ENCODE peak calls at places on chromosomes 2 and 18, in four cellular contexts. Z is psoas muscle, G is right cardiac atrium, D is GM23338. Y is an unnamed sample.
A peak's percentile ranks its signal among the peaks of the same experiment; 100 is the strongest.

GRCh38 chr2:163717993-163718680 is 17.7 kb downstream of the FIGN start:
- ATAC-seq in Z (no peak), D (peak; percentile 68), G (peak; percentile 93), Y (no peak)

GRCh38 chr2:50148632-50149031 is 883.3 kb downstream of the NRXN1 start:
- ATAC-seq in Z (no peak), D (peak; percentile 74), G (no peak), Y (no peak)

GRCh38 chr2:44843641-44844040 is 97.9 kb upstream of the SIX3 start:
- ATAC-seq in G (no peak), D (no peak), Z (no peak), Y (no peak)

GRCh38 chr2:204901591-204901990 is 356.3 kb downstream of the PARD3B start:
- ATAC-seq in G (no peak), D (no peak), Z (no peak), Y (no peak)

GRCh38 chr2:18402-19271 is 27.7 kb downstream of the FAM110C start:
- ATAC-seq in Z (no peak), G (no peak), D (peak; percentile 86), Y (no peak)

GRCh38 chr2:151051584-151052220 is 210.0 kb downstream of the RBM43 start:
- ATAC-seq in G (no peak), Z (no peak), D (no peak), Y (peak; percentile 34)

GRCh38 chr18:62898359-62898758 is 183.0 kb downstream of the PHLPP1 start:
- ATAC-seq in G (no peak), D (no peak), Z (no peak), Y (no peak)

GRCh38 chr2:100396483-100396882 is 21.0 kb downstream of the CHST10 start:
- ATAC-seq in G (no peak), Z (no peak), D (no peak), Y (no peak)

GRCh38 chr18:8627107-8627472 is 17.9 kb downstream of the RAB12 start:
- ATAC-seq in D (peak; percentile 20), G (peak; percentile 54), Z (peak; percentile 64), Y (no peak)

GRCh38 chr2:101403745-101404144 is 16.4 kb upstream of the CREG2 start:
- ATAC-seq in D (no peak), Z (no peak), G (no peak), Y (no peak)
- H3K27ac ChIP-seq in D (no peak overlapping the region), Z (no peak overlapping the region), G (no peak overlapping the region), Y (no peak overlapping the region)

GRCh38 chr2:9003366-9003615 is 193 bp downstream of the MBOAT2 start:
- ATAC-seq in D (no peak), Z (no peak), G (no peak), Y (no peak)

GRCh38 chr2:9001778-9002177 is 1.7 kb downstream of the MBOAT2 start:
- ATAC-seq in D (no peak), Z (no peak), G (no peak), Y (no peak)

GRCh38 chr2:9001229-9001628 is 2.3 kb downstream of the MBOAT2 start:
- ATAC-seq in Z (no peak), G (no peak), D (no peak), Y (no peak)

GRCh38 chr2:9002637-9003365 is 683 bp downstream of the MBOAT2 start:
- ATAC-seq in D (peak; percentile 8), Z (no peak), G (no peak), Y (no peak)

DNA sequence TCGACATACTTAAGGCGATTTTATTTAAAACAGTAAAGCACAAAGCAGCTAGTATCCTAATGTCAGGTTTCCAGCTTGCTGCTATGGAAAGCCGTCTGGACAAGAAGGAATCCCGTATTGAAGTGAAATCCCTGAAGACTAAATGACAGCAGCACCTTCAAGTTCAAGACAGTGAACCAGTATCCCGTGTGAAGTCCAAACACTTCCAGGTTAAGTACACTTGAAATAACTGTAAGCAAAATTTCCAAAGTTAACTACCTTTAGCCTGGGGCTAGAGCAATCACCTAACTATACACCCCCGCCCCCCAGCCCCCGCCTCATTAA is 1.2 kb downstream of the MBOAT2 start:
- ATAC-seq in Z (no peak), D (no peak), G (no peak), Y (no peak)
- H3K27ac ChIP-seq in Z (no peak overlapping the region), D (no peak overlapping the region), G (no peak overlapping the region), Y (no peak overlapping the region)

GRCh38 chr2:234447963-234448362 is 48.9 kb downstream of the ARL4C start:
- ATAC-seq in D (no peak), Z (no peak), G (no peak), Y (no peak)
- H3K27ac ChIP-seq in D (no peak overlapping the region), Z (no peak overlapping the region), G (no peak overlapping the region), Y (no peak overlapping the region)

GRCh38 chr2:43238813-43239212 is 12.4 kb upstream of the ZFP36L2 start:
- ATAC-seq in G (no peak), Z (no peak), D (no peak), Y (no peak)

GRCh38 chr2:43241558-43241957 is 15.2 kb upstream of the ZFP36L2 start:
- ATAC-seq in D (peak; percentile 80), Z (no peak), G (no peak), Y (no peak)

GRCh38 chr2:43239981-43240761 is 13.8 kb upstream of the ZFP36L2 start:
- ATAC-seq in Z (no peak), D (peak; percentile 75), G (no peak), Y (no peak)

GRCh38 chr2:43238176-43238575 is 11.8 kb upstream of the ZFP36L2 start:
- ATAC-seq in Z (no peak), D (no peak), G (no peak), Y (no peak)

GRCh38 chr2:43240762-43241150 is 14.3 kb upstream of the ZFP36L2 start:
- ATAC-seq in G (no peak), Z (no peak), D (peak; percentile 12), Y (no peak)
- H3K27ac ChIP-seq in G (peak overlapping the region; percentile 28), Z (no peak overlapping the region), D (no peak overlapping the region), Y (peak overlapping the region; percentile 36)

DNA sequence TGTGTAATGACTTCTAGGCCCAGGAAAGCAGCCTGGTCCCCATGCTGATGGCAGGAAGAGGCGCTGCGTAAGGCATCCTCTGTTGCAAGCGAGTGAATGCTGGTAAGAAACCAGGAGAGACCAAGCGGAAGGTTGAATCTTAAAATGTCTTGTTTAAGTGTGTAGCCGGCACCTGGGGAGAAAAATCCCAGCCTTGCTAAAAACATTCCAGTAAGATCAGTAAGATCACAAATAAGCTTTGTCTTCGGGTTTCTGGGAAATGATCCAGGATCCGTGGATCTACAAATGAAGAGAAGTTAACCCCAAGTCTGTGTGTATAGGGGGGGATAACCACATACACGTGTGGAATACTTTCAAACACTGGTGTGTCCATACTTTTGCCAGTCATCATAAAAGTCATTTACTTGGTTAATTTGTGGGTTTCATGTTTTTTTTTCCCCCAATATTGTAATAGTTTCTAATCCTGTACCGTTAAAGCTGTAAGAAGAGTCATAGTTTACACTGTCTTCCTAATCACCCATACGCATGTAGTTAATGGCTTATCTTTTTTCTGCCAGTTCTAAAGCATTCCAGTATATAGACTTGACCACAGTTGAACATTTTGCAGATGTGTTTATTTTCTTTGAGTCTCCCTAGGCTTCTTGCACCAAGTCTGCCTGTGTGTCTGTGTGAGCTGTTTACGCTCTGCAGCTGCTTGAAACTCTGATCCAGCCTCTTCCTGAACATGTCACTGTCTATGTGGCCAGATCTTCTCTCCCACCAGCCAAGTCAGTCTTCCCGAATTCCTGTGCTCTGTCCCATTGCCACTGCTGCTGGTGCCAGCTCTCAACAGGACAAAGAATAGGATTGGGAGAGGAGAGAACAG is 135.9 kb upstream of the ARL4C start:
- ATAC-seq in Z (no peak), G (no peak), D (peak; percentile 69), Y (no peak)
- H3K27ac ChIP-seq in Z (no peak overlapping the region), G (no peak overlapping the region), D (peak overlapping the region; percentile 86), Y (no peak overlapping the region)

GRCh38 chr18:11495441-11495840 is 114.0 kb upstream of the SLC35G4 start:
- ATAC-seq in D (no peak), G (no peak), Z (no peak), Y (no peak)

GRCh38 chr18:11496561-11497172 is 112.7 kb upstream of the SLC35G4 start:
- ATAC-seq in D (no peak), G (no peak), Z (no peak), Y (no peak)

GRCh38 chr18:11498821-11499220 is 110.6 kb upstream of the SLC35G4 start:
- ATAC-seq in D (no peak), G (no peak), Z (no peak), Y (no peak)

GRCh38 chr18:11500153-11501122 is 109.0 kb upstream of the SLC35G4 start:
- ATAC-seq in Z (peak; percentile 97), G (peak; percentile 54), D (no peak), Y (no peak)

DNA sequence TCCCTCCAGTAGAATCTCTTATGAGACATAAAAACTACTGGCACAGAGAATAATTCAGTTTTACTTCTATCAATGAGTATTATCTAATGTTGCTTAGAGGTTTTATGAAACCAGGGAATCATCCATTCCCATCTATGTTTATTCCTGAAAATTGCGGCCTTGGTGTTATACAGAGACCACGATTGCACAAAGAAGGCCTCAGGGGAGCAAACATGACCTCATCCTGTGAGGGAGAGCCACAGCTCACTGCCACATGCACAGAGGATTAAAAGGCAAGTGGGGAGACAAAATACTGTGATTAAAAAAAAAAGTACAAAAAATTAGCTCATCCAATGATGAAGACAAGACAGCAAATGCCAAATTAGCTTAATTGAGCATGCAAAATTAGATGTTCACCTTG is 111.8 kb upstream of the SLC35G4 start:
- ATAC-seq in Z (no peak), G (peak; percentile 47), D (no peak), Y (no peak)
- H3K27ac ChIP-seq in Z (no peak overlapping the region), G (no peak overlapping the region), D (no peak overlapping the region), Y (no peak overlapping the region)

Y was measured in gastroesophageal sphincter.